ENCODE peak calls at places on chromosomes 13 and 19, in eight cellular contexts. U, T, G, Q, M, F, S and R are unnamed samples.

GRCh38 chr13:50521750-50522149 is 321.7 kb downstream of the DLEU7 start:
- DNase-seq in T (no peak), S (no peak), M (no peak), G (no peak), Q (peak; percentile 49), U (no peak), F (peak; percentile 54), R (no peak)

GRCh38 chr19:30148039-30148438 is 206.0 kb downstream of the URI1 start:
- DNase-seq in F (no peak), U (no peak), G (peak; percentile 79), T (no peak), S (no peak), Q (no peak), M (no peak), R (no peak)

GRCh38 chr19:9835507-9835949 is 410 bp downstream of the PIN1 start:
- DNase-seq in G (no peak), U (no peak), M (no peak), S (no peak), Q (no peak), T (no peak), F (no peak), R (no peak)

GRCh38 chr19:42422576-42423461 is 4.4 kb downstream of the LIPE start:
- DNase-seq in F (peak; percentile 66), G (no peak), Q (peak; percentile 11), U (no peak), M (peak; percentile 49), S (no peak), T (peak; percentile 74), R (no peak)

GRCh38 chr19:12840091-12841079 is 2.1 kb downstream of the MAST1 start:
- DNase-seq in G (peak; percentile 93), S (peak; percentile 36), M (no peak), F (peak; percentile 79), Q (peak; percentile 47), U (no peak), T (peak; percentile 85), R (no peak)

GRCh38 chr13:79393564-79394249 is 12.3 kb downstream of the RBM26 start:
- DNase-seq in Q (no peak), F (peak; percentile 59), U (no peak), S (peak; percentile 83), T (no peak), G (peak; percentile 15), M (no peak), R (no peak)

GRCh38 chr19:12092065-12092867 is 27.7 kb downstream of the ZNF844 start:
- DNase-seq in U (peak; percentile 44), M (peak; percentile 90), F (peak; percentile 89), T (peak; percentile 94), S (peak; percentile 71), G (peak; percentile 37), Q (peak; percentile 89), R (peak; percentile 87)

GRCh38 chr13:94454334-94454733 is 25.1 kb downstream of the DCT start:
- DNase-seq in T (no peak), F (no peak), S (no peak), U (no peak), M (no peak), G (no peak), Q (no peak), R (no peak)

GRCh38 chr19:15443838-15444237 is 5.9 kb downstream of the WIZ start:
- DNase-seq in U (no peak), G (no peak), S (no peak), Q (no peak), M (peak; percentile 56), T (no peak), F (no peak), R (no peak)

GRCh38 chr19:13847033-13847899 is 29.7 kb upstream of the NANOS3 start:
- DNase-seq in Q (peak; percentile 91), T (peak; percentile 97), U (peak; percentile 88), F (peak; percentile 98), S (peak; percentile 89), M (peak; percentile 98), G (peak; percentile 94), R (peak; percentile 96)

GRCh38 chr19:3506384-3507340 is 551 bp downstream of the FZR1 start:
- DNase-seq in G (peak; percentile 7), S (peak; percentile 14), F (peak; percentile 50), U (no peak), M (peak; percentile 33), T (peak; percentile 78), Q (no peak), R (no peak)

GRCh38 chr13:44816701-44817684 is 172.3 kb downstream of the NUFIP1 start:
- DNase-seq in S (peak; percentile 19), G (peak; percentile 82), M (no peak), U (no peak), T (no peak), F (no peak), Q (peak; percentile 67), R (no peak)

GRCh38 chr13:49052801-49053200 is 77.1 kb downstream of the FNDC3A start:
- DNase-seq in S (no peak), M (no peak), U (no peak), F (no peak), G (no peak), T (no peak), Q (peak; percentile 43), R (no peak)

GRCh38 chr19:50706387-50706786 is 13.2 kb downstream of the SHANK1 start:
- DNase-seq in F (no peak), M (no peak), S (no peak), Q (no peak), T (no peak), G (no peak), U (no peak), R (no peak)

GRCh38 chr19:50702158-50702869 is 17.3 kb downstream of the SHANK1 start:
- DNase-seq in M (no peak), U (no peak), G (no peak), F (no peak), Q (no peak), S (no peak), T (no peak), R (no peak)

GRCh38 chr19:50702870-50703829 is 16.5 kb downstream of the SHANK1 start:
- DNase-seq in T (no peak), M (no peak), Q (no peak), U (no peak), F (no peak), G (peak; percentile 57), S (peak; percentile 52), R (no peak)

GRCh38 chr19:50705422-50706019 is 14.1 kb downstream of the SHANK1 start:
- DNase-seq in M (no peak), Q (peak; percentile 24), S (peak; percentile 62), T (no peak), U (no peak), F (peak; percentile 61), G (peak; percentile 86), R (no peak)

DNA sequence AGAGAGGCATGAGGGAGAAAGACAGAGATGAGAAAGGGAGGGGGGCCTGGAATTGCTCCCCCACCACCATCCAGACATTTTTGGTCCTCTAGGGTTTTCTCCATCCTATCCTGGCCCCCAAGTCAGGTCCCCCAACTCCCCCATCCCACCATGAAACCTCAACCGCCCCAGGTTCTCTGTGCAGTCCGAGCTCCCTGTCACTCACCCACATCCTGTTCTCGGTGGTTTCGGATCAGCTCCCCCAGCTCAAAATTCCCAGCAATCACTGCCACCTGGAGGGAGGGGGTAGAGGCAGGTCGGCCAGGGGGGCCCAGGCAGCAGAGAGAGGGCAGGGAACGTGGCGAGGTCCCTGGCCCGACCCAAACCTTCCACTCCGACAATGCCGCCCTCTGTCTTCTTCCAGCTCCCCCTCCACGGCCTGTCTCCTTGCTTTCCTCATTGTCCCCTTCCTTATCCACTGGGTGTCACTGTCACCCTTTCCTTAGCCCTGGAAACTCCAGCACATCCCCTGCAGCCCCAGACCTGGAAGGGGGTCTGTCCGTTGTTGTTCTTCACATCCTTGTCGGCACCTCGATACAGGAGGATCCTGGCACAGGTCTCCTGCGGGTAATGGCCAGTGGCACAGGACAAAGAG is 15.6 kb downstream of the SHANK1 start:
- DNase-seq in G (peak; percentile 51), S (no peak), M (no peak), F (no peak), Q (no peak), T (no peak), U (no peak), R (no peak)
- H3K27me3 ChIP-seq in G (peaks cover 32% of the 10 kb centered on the region), S (no peaks in the 10 kb centered on the region), M (peaks cover 41% of the 10 kb centered on the region), F (peaks cover 17% of the 10 kb centered on the region), Q (no peaks in the 10 kb centered on the region), T (peaks cover 41% of the 10 kb centered on the region), U (peaks cover 27% of the 10 kb centered on the region), R (no peaks in the 10 kb centered on the region)

DNA sequence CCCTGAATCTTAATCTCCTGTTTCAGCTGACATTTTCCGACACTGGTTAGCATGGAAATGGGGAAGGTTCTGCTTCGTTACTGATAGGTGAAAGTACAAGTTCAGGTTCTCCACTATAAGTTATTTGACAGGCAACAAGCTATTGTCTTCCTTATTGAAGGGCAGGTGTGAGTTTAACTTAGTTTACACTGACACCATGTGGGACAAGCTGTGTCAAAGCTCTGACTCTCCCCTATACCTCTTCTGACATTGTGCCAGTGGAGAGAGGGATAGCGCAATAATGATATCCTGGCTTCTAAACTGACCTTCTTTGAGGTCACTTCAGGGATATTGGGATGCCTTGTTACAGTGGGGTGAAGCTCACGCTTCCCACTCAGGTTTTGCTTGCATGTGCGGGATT is 587.0 kb upstream of the SLITRK5 start:
- DNase-seq in M (no peak), Q (no peak), S (no peak), U (no peak), G (no peak), T (no peak), F (no peak), R (no peak)
- TF ChIP-seq CTCF in M (no peak), Q (no peak), S (no peak), U (no peak), G (no peak), T (no peak), F (no peak), R (no peak)

DNA sequence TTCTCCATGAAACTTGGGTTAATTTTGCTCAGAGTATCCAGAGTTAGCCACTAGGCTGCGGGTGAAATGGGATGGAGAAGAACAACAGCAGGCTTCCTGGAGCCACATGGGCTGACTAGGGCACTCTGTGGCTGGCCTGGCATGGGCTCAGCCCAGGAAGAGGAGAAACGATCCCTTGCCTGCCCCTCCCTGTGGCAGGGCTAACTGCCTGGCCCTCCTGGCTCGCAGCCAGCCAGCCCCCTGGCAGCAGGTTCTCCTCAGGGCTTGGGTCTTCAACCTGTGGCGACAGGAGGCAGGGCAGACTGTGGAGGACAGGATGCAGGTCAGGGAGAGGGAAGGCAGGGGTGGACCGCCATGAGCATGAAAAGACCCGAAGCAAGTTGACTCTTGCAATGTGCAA is 78.7 kb upstream of the GPR183 start:
- DNase-seq in U (no peak), M (no peak), G (no peak), T (no peak), Q (no peak), F (no peak), S (no peak), R (peak; percentile 46)
- H3K4me1 ChIP-seq in U (peaks cover 11% of the 10 kb centered on the region), M (peaks cover 4% of the 10 kb centered on the region), G (no peaks in the 10 kb centered on the region), T (no peaks in the 10 kb centered on the region), Q (no peaks in the 10 kb centered on the region), F (no peaks in the 10 kb centered on the region), S (no peaks in the 10 kb centered on the region), R (no peaks in the 10 kb centered on the region)

DNA sequence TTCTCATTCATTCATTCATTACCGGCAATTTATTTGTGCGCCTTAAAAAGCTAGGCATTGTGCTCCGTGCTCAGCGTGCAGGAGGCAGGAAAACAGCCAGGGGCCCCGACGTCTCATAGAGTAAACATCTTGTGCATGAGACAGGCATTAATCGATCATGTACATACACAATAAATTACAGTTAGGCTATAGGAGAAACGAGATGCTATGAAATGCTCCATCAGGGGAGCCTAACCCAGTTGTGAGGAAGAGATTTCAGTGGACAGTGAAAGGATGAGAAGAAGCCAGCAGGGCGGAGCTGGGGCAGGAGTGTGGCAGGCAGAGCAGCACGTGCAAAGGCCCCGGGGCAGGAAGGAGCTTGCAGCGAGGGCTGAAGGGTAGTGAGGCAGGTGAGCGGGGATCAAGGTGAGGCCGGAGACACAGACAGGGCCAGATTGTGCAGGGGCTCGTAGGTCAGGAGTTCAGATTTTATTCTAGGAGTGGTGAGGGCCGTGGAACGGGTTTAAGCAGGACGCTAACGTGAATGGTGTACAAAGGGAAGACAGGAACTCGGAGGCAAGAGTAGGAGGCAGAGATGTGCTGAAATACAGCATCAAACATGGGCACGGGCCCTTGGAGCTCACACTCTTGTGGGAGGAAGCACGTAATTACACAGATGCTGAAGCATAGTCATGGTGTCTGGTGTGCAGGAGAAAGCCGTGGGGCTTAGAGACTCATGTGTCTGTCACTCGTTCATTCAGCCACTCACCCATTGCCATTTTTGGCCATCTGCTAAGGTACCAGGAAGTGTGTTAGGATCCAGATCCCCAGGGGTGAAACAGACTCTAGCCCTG is 7.8 kb upstream of the CACNG6 start:
- DNase-seq in F (no peak), S (no peak), T (no peak), G (no peak), U (no peak), M (no peak), Q (no peak), R (no peak)
- H3K27me3 ChIP-seq in F (peaks cover 31% of the 10 kb centered on the region), S (no peaks in the 10 kb centered on the region), T (peaks cover 34% of the 10 kb centered on the region), G (no peaks in the 10 kb centered on the region), U (peaks cover 39% of the 10 kb centered on the region), M (peaks cover 53% of the 10 kb centered on the region), Q (peaks cover 12% of the 10 kb centered on the region), R (peaks cover 11% of the 10 kb centered on the region)